ENCODE peak calls at places on chromosomes 4 and X, in eight cellular contexts. One of them, this sample, is unnamed. For H3K4me1, the result is how much of the 10 kb centered on the place peaks cover.

GRCh38 chr4:46886711-46887110 is 22.3 kb downstream of the COX7B2 start:
- DNase-seq in CD8-positive, alpha-beta memory T cell: no peak
- DNase-seq in right atrium auricular region: no peak
- DNase-seq in mesenchymal stem cell: peak
- DNase-seq in OCI-LY7: no peak
- DNase-seq in ovary: no peak
- DNase-seq in NT2/D1: no peak
- DNase-seq in aorta: no peak
- DNase-seq in this sample: no peak

GRCh38 chr4:169238445-169238844 is 32.3 kb downstream of the SH3RF1 start:
- DNase-seq in OCI-LY7: no peak
- DNase-seq in right atrium auricular region: no peak
- DNase-seq in mesenchymal stem cell: no peak
- DNase-seq in CD8-positive, alpha-beta memory T cell: no peak
- DNase-seq in aorta: no peak
- DNase-seq in NT2/D1: no peak
- DNase-seq in ovary: no peak
- DNase-seq in this sample: no peak

GRCh38 chr4:47531241-47531953 is 46.3 kb downstream of the ATP10D start:
- DNase-seq in ovary: no peak
- DNase-seq in OCI-LY7: no peak
- DNase-seq in aorta: peak
- DNase-seq in right atrium auricular region: no peak
- DNase-seq in NT2/D1: peak
- DNase-seq in CD8-positive, alpha-beta memory T cell: peak
- DNase-seq in mesenchymal stem cell: peak
- DNase-seq in this sample: peak

GRCh38 chr4:127604949-127605709 is 27.6 kb upstream of the INTU start:
- DNase-seq in right atrium auricular region: no peak
- DNase-seq in OCI-LY7: peak
- DNase-seq in CD8-positive, alpha-beta memory T cell: no peak
- DNase-seq in mesenchymal stem cell: peak
- DNase-seq in ovary: no peak
- DNase-seq in aorta: no peak
- DNase-seq in NT2/D1: peak
- DNase-seq in this sample: peak

GRCh38 chrX:48937065-48937907 is 18.5 kb upstream of the PIM2 start:
- DNase-seq in NT2/D1: no peak
- DNase-seq in OCI-LY7: peak
- DNase-seq in mesenchymal stem cell: peak
- DNase-seq in ovary: no peak
- DNase-seq in CD8-positive, alpha-beta memory T cell: peak
- DNase-seq in aorta: peak
- DNase-seq in right atrium auricular region: no peak
- DNase-seq in this sample: peak

GRCh38 chr4:71932941-71933340 is 98.9 kb upstream of the NPFFR2 start:
- DNase-seq in right atrium auricular region: no peak
- DNase-seq in OCI-LY7: no peak
- DNase-seq in ovary: no peak
- DNase-seq in NT2/D1: no peak
- DNase-seq in mesenchymal stem cell: no peak
- DNase-seq in aorta: no peak
- DNase-seq in CD8-positive, alpha-beta memory T cell: no peak
- DNase-seq in this sample: no peak

GRCh38 chr4:7971881-7972500 is 32.3 kb upstream of the AFAP1 start:
- DNase-seq in NT2/D1: no peak
- DNase-seq in right atrium auricular region: no peak
- DNase-seq in ovary: no peak
- DNase-seq in mesenchymal stem cell: no peak
- DNase-seq in OCI-LY7: no peak
- DNase-seq in CD8-positive, alpha-beta memory T cell: no peak
- DNase-seq in aorta: peak
- DNase-seq in this sample: no peak

GRCh38 chr4:40264497-40264896 is 67.7 kb downstream of the RHOH start:
- DNase-seq in OCI-LY7: no peak
- DNase-seq in aorta: no peak
- DNase-seq in ovary: no peak
- DNase-seq in NT2/D1: no peak
- DNase-seq in mesenchymal stem cell: peak
- DNase-seq in right atrium auricular region: no peak
- DNase-seq in CD8-positive, alpha-beta memory T cell: no peak
- DNase-seq in this sample: no peak

GRCh38 chrX:2607113-2607512 is 84.0 kb upstream of the CD99 start:
- DNase-seq in NT2/D1: no peak
- DNase-seq in mesenchymal stem cell: no peak
- DNase-seq in aorta: no peak
- DNase-seq in OCI-LY7: no peak
- DNase-seq in CD8-positive, alpha-beta memory T cell: no peak
- DNase-seq in ovary: no peak
- DNase-seq in right atrium auricular region: no peak
- DNase-seq in this sample: no peak

GRCh38 chrX:10050481-10050880 is 83.3 kb downstream of the CLDN34 start:
- DNase-seq in right atrium auricular region: no peak
- DNase-seq in OCI-LY7: no peak
- DNase-seq in NT2/D1: peak
- DNase-seq in ovary: no peak
- DNase-seq in aorta: no peak
- DNase-seq in mesenchymal stem cell: no peak
- DNase-seq in CD8-positive, alpha-beta memory T cell: no peak
- DNase-seq in this sample: no peak

GRCh38 chrX:31483336-31483735 is 411.5 kb upstream of the FTHL17 start:
- DNase-seq in right atrium auricular region: no peak
- DNase-seq in NT2/D1: no peak
- DNase-seq in OCI-LY7: no peak
- DNase-seq in CD8-positive, alpha-beta memory T cell: no peak
- DNase-seq in mesenchymal stem cell: peak
- DNase-seq in ovary: no peak
- DNase-seq in aorta: no peak
- DNase-seq in this sample: no peak

GRCh38 chrX:106171293-106171692 is 3.2 kb downstream of the PWWP3B start:
- DNase-seq in mesenchymal stem cell: no peak
- DNase-seq in NT2/D1: no peak
- DNase-seq in CD8-positive, alpha-beta memory T cell: no peak
- DNase-seq in aorta: no peak
- DNase-seq in right atrium auricular region: no peak
- DNase-seq in ovary: no peak
- DNase-seq in OCI-LY7: no peak
- DNase-seq in this sample: no peak

GRCh38 chrX:106170318-106170717 is 2.2 kb downstream of the PWWP3B start:
- DNase-seq in CD8-positive, alpha-beta memory T cell: no peak
- DNase-seq in NT2/D1: no peak
- DNase-seq in OCI-LY7: no peak
- DNase-seq in ovary: no peak
- DNase-seq in mesenchymal stem cell: peak
- DNase-seq in aorta: no peak
- DNase-seq in right atrium auricular region: no peak
- DNase-seq in this sample: no peak

DNA sequence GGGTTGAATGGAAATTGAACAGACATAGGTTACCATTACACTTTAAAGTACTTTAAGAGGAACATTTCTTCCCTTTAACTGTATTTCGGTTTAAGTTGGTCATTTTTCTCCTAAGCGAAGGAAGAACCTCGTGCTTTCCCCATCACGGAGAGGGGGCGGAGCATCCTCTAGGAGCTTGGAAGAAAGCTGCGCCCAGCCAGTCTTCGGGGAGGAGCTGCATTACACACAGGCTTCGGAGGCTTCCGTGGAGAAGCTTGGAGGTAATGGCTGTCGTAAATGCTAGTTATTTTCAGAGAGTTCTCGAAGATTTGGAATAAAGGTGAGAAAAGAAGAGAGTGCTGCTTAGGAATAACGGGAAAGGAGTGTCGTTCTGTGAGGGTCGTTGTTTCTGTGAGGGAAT is at the start of gene PWWP3B:
- DNase-seq in NT2/D1: peak
- DNase-seq in OCI-LY7: no peak
- DNase-seq in CD8-positive, alpha-beta memory T cell: no peak
- DNase-seq in aorta: no peak
- DNase-seq in ovary: peak
- DNase-seq in right atrium auricular region: no peak
- DNase-seq in mesenchymal stem cell: peak
- DNase-seq in this sample: no peak
- H3K4me3 ChIP-seq in NT2/D1: peak
- H3K4me3 ChIP-seq in OCI-LY7: no peak
- H3K4me3 ChIP-seq in CD8-positive, alpha-beta memory T cell: no peak
- H3K4me3 ChIP-seq in aorta: no peak
- H3K4me3 ChIP-seq in ovary: peak
- H3K4me3 ChIP-seq in right atrium auricular region: no peak
- H3K4me3 ChIP-seq in mesenchymal stem cell: peak
- H3K4me3 ChIP-seq in this sample: no peak

GRCh38 chr4:99848576-99848975 is 31.9 kb downstream of the DAPP1 start:
- DNase-seq in OCI-LY7: no peak
- DNase-seq in right atrium auricular region: no peak
- DNase-seq in NT2/D1: no peak
- DNase-seq in mesenchymal stem cell: no peak
- DNase-seq in ovary: no peak
- DNase-seq in aorta: no peak
- DNase-seq in CD8-positive, alpha-beta memory T cell: no peak
- DNase-seq in this sample: peak
- H3K4me1 ChIP-seq in OCI-LY7: under half
- H3K4me1 ChIP-seq in right atrium auricular region: under half
- H3K4me1 ChIP-seq in NT2/D1: under half
- H3K4me1 ChIP-seq in mesenchymal stem cell: under half
- H3K4me1 ChIP-seq in ovary: under half
- H3K4me1 ChIP-seq in aorta: under half
- H3K4me1 ChIP-seq in CD8-positive, alpha-beta memory T cell: under half
- H3K4me1 ChIP-seq in this sample: under half

GRCh38 chr4:5865896-5866599 is 26.8 kb downstream of the CRMP1 start:
- DNase-seq in OCI-LY7: no peak
- DNase-seq in right atrium auricular region: no peak
- DNase-seq in aorta: no peak
- DNase-seq in NT2/D1: no peak
- DNase-seq in mesenchymal stem cell: no peak
- DNase-seq in CD8-positive, alpha-beta memory T cell: no peak
- DNase-seq in ovary: no peak
- DNase-seq in this sample: no peak
- H3K4me3 ChIP-seq in OCI-LY7: no peak
- H3K4me3 ChIP-seq in right atrium auricular region: no peak
- H3K4me3 ChIP-seq in aorta: no peak
- H3K4me3 ChIP-seq in NT2/D1: no peak
- H3K4me3 ChIP-seq in mesenchymal stem cell: no peak
- H3K4me3 ChIP-seq in CD8-positive, alpha-beta memory T cell: no peak
- H3K4me3 ChIP-seq in ovary: no peak
- H3K4me3 ChIP-seq in this sample: no peak

DNA sequence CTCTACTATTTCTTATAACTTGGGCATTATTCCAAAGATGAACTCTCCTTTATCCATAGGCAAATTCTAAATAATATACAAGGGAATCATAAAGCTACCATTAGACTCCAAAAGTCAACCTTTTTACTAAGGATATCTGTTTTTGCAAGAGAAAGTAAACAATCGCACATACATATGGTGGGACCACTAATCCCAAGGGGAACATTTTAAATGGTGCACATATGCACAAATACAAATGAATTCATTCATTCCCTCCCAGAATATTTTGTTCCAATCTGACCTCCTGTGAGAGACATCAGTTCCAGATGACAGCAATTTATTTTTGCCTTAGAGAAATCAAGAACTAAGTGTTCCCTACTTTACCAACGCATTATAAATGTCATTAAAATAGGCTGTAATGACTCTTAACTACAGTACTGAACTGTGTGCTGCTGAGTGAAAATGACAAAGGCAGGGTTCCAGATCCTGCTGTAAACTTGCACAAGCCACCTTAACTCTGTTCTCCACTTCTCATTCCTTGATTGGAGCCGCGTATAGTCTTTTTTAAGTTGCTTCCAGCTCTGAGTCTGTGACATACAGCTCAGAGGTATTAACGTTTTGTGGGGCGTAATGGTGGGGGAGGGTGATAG is 2.0 kb downstream of the DHX15 start:
- DNase-seq in ovary: no peak
- DNase-seq in NT2/D1: no peak
- DNase-seq in CD8-positive, alpha-beta memory T cell: no peak
- DNase-seq in aorta: no peak
- DNase-seq in OCI-LY7: no peak
- DNase-seq in right atrium auricular region: no peak
- DNase-seq in mesenchymal stem cell: no peak
- DNase-seq in this sample: no peak
- H3K4me1 ChIP-seq in ovary: under half
- H3K4me1 ChIP-seq in NT2/D1: under half
- H3K4me1 ChIP-seq in CD8-positive, alpha-beta memory T cell: under half
- H3K4me1 ChIP-seq in aorta: under half
- H3K4me1 ChIP-seq in OCI-LY7: half or more
- H3K4me1 ChIP-seq in right atrium auricular region: half or more
- H3K4me1 ChIP-seq in mesenchymal stem cell: under half
- H3K4me1 ChIP-seq in this sample: under half